ENCODE peak calls at places on chromosomes 7 and 10, in five cellular contexts. N, D, Q, O and G are unnamed samples.

GRCh38 chr10:70747192-70747965 is 37.8 kb downstream of the TBATA start:
- DNase-seq in Q (no peak), D (no peak), O (no peak), N (no peak), G (no peak)

GRCh38 chr7:27128776-27129728 is 1.5 kb downstream of the HOXA4 start:
- DNase-seq in O (no peak), D (no peak), Q (no peak), N (no peak), G (no peak)

GRCh38 chr7:95693551-95694333 is 78.6 kb upstream of the DYNC1I1 start:
- DNase-seq in O (peak; percentile 19), N (peak; percentile 17), Q (no peak), D (no peak), G (no peak)

GRCh38 chr10:62093863-62094291 is 174.8 kb downstream of the RTKN2 start:
- DNase-seq in N (peak; percentile 69), Q (no peak), D (no peak), O (no peak), G (no peak)

GRCh38 chr7:42456756-42457276 is 219.8 kb upstream of the GLI3 start:
- DNase-seq in N (peak; percentile 16), O (no peak), Q (no peak), D (no peak), G (no peak)

GRCh38 chr7:47458486-47458885 is 123.4 kb downstream of the TNS3 start:
- DNase-seq in N (no peak), D (no peak), O (no peak), Q (no peak), G (no peak)

GRCh38 chr7:151861881-151862280 is 15.0 kb downstream of the PRKAG2 start:
- DNase-seq in N (no peak), D (no peak), Q (no peak), O (no peak), G (no peak)

GRCh38 chr7:151061241-151062110 is 2.1 kb downstream of the SLC4A2 start:
- DNase-seq in N (no peak), Q (no peak), O (no peak), D (no peak), G (peak; percentile 15)

GRCh38 chr7:27917119-27917518 is 177.2 kb downstream of the TAX1BP1 start:
- DNase-seq in D (no peak), Q (no peak), N (no peak), O (no peak), G (no peak)

GRCh38 chr10:101030492-101031127 is 319 bp downstream of the PDZD7 start:
- DNase-seq in N (no peak), Q (no peak), O (no peak), D (no peak), G (peak; percentile 60)

GRCh38 chr10:46551701-46552525 is 4.5 kb downstream of the GPRIN2 start:
- DNase-seq in O (no peak), N (no peak), D (no peak), Q (no peak), G (no peak)

GRCh38 chr10:96073722-96074121 is 30.3 kb downstream of the CCNJ start:
- DNase-seq in N (peak; percentile 32), O (peak; percentile 3), D (no peak), Q (no peak), G (no peak)

GRCh38 chr7:133070562-133070961 is 11.3 kb downstream of the CHCHD3 start:
- DNase-seq in D (no peak), Q (no peak), N (no peak), O (no peak), G (peak; percentile 11)

GRCh38 chr7:115227473-115228235 is 305.8 kb downstream of the MDFIC start:
- DNase-seq in D (no peak), O (no peak), Q (no peak), N (no peak), G (no peak)

GRCh38 chr7:794671-795329 is 37.5 kb upstream of the SUN1 start:
- DNase-seq in Q (no peak), O (no peak), N (no peak), D (no peak), G (no peak)

GRCh38 chr10:44864042-44864436 is 47.1 kb upstream of the TMEM72 start:
- DNase-seq in Q (peak; percentile 78), O (no peak), D (no peak), N (peak; percentile 72), G (peak; percentile 74)

GRCh38 chr7:83038787-83039186 is 123.9 kb downstream of the PCLO start:
- DNase-seq in N (no peak), D (no peak), O (no peak), Q (no peak), G (no peak)

GRCh38 chr7:156816943-156817572 is 75.9 kb downstream of the LMBR1 start:
- DNase-seq in O (no peak), D (peak; percentile 30), N (peak; percentile 57), Q (peak; percentile 16), G (peak; percentile 7)

GRCh38 chr7:27186450-27187157 is 1.6 kb upstream of the HOXA11 start:
- DNase-seq in N (no peak), Q (no peak), D (no peak), O (no peak), G (no peak)

GRCh38 chr7:157703534-157704195 is 366.9 kb downstream of the DNAJB6 start:
- DNase-seq in D (no peak), N (no peak), O (no peak), Q (no peak), G (no peak)

GRCh38 chr7:30510124-30511074 is 5.8 kb upstream of the GGCT start:
- DNase-seq in N (peak; percentile 68), D (peak; percentile 39), O (peak; percentile 36), Q (peak; percentile 50), G (peak; percentile 62)

GRCh38 chr7:152866791-152867481 is 107.4 kb downstream of the ACTR3B start:
- DNase-seq in D (no peak), N (no peak), O (no peak), Q (no peak), G (no peak)

GRCh38 chr7:129970816-129971215 is 18.1 kb upstream of the UBE2H start:
- DNase-seq in Q (no peak), D (no peak), O (no peak), N (no peak), G (no peak)

GRCh38 chr7:192035-192649 is at the start of gene FAM20C:
- DNase-seq in N (peak; percentile 97), D (no peak), Q (peak; percentile 94), O (peak; percentile 23), G (peak; percentile 77)

GRCh38 chr7:117871778-117872538 is 1.3 kb downstream of the CTTNBP2 start:
- DNase-seq in N (peak; percentile 2), D (no peak), Q (peak; percentile 42), O (no peak), G (peak; percentile 74)

GRCh38 chr7:117830422-117830954 is 42.8 kb downstream of the CTTNBP2 start:
- DNase-seq in O (no peak), D (no peak), Q (no peak), N (no peak), G (no peak)

GRCh38 chr10:91551856-91552255 is 81.0 kb downstream of the PPP1R3C start:
- DNase-seq in N (peak; percentile 71), O (peak; percentile 16), Q (peak; percentile 69), D (no peak), G (peak; percentile 86)

GRCh38 chr7:44073664-44074348 is 8.4 kb upstream of the PGAM2 start:
- DNase-seq in N (peak; percentile 86), D (no peak), O (no peak), Q (no peak), G (no peak)

GRCh38 chr10:71752391-71753090 is 20.8 kb downstream of the VSIR start:
- DNase-seq in Q (no peak), D (peak; percentile 31), N (no peak), O (no peak), G (no peak)

GRCh38 chr7:33243319-33243881 is 114.0 kb downstream of the BBS9 start:
- DNase-seq in N (peak; percentile 77), Q (peak; percentile 55), O (peak; percentile 26), D (peak; percentile 42), G (peak; percentile 55)

GRCh38 chr10:114374141-114374791 is 30.0 kb downstream of the AFAP1L2 start:
- DNase-seq in D (no peak), O (no peak), Q (peak; percentile 46), N (peak; percentile 6), G (no peak)

GRCh38 chr10:95487994-95488393 is 73.2 kb downstream of the SORBS1 start:
- DNase-seq in D (no peak), O (no peak), N (no peak), Q (no peak), G (no peak)

GRCh38 chr10:12466701-12467100 is 117.4 kb downstream of the CAMK1D start:
- DNase-seq in Q (no peak), N (no peak), D (no peak), O (no peak), G (no peak)

GRCh38 chr7:158602041-158602440 is 14.4 kb upstream of the PTPRN2 start:
- DNase-seq in Q (no peak), O (no peak), D (no peak), N (no peak), G (no peak)

GRCh38 chr7:100626055-100626454 is 13.7 kb downstream of the MOSPD3 start:
- DNase-seq in D (no peak), O (no peak), Q (no peak), N (no peak), G (no peak)
- H2AFZ ChIP-seq in D (peak overlapping the region; percentile 72), O (no peak overlapping the region), Q (no peak overlapping the region), N (peak overlapping the region; percentile 73), G (no peak overlapping the region)

GRCh38 chr10:132232553-132232949 is 45.8 kb downstream of the DPYSL4 start:
- DNase-seq in D (no peak), O (no peak), N (no peak), Q (no peak), G (no peak)
- TF ChIP-seq EZH2phosphoT487 in D (no peak), O (no peak), N (no peak), Q (no peak), G (no peak)

DNA sequence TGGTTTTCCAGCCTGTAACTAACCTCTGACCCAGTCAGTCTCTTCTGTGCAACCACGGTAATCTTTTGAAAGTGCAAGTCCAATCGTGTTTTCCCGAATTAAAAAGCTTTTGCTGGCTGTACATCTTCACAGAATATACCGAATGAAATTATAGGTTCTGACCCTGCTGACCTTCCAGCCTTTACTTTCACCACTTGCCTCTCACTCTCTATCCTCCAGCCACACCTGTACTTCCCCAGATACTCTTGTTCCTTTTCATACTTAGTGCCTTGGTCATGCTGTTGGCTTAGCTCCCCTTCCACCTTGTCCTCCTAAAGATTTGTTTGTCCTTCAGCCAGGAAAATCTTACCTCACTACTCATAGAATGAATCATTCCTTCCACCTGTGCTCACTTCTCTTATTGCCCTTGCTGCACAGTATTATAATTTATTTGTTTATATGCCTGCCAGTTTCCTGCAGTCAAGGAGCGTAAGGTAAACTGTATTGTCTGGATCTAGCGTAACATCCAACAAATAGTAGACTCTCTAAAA is 2.3 kb upstream of the PNPLA8 start:
- DNase-seq in Q (no peak), O (peak; percentile 12), D (no peak), N (no peak), G (no peak)
- H2AFZ ChIP-seq in Q (no peak overlapping the region), O (no peak overlapping the region), D (no peak overlapping the region), N (no peak overlapping the region), G (no peak overlapping the region)

DNA sequence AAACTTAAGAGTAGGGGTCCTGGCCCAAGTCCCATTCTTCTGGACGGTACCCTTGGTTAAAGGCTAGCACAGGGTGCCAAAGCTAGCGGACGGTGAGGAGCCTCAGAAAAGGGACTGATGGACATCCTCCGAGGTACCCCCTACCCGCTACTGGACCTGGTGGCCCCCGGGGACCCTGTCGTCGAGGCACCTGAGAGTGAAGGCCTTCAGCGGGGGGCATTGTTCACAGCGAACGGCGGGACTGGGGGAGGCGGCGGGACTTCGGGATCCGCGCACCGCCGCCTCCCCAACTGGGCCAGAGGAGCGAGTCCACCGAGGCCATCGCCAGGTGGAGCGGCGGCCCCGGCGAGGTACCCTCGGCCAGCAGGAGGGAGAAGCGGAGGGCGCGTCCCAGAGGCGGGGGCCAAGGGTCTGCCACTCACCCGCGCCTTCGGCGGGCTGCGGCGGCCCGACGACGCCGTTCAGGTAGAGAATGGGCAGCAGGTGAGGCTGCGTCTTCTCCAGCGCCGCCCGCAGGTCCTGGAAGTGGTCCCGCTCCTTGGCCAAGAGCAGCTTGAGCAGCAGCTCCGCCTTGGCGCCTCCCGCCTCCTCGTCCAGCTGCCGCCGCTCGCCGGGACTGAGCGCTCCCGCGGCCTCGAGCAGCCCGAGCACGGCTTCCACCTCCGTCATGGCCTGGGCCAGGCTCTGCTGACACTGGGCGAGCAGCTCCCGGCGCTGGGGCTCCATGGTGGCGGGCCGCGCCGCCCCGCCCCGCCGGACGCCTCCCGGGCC is 575 bp downstream of the DLG5 start:
- DNase-seq in D (peak; percentile 36), O (no peak), N (peak; percentile 77), Q (peak; percentile 75), G (peak; percentile 72)
- TF ChIP-seq EZH2phosphoT487 in D (no peak), O (no peak), N (no peak), Q (no peak), G (no peak)